ENCODE peak calls at places on chromosomes 4 and X, in ten cellular contexts. K is K562, Q is H1, O is NB4, X is HCT116, Z is HepG2, C is WTC11, M is GM12878, W is A549, D is SK-N-SH. I is an unnamed sample.

GRCh38 chrX:17035111-17035510 is 88.7 kb downstream of the REPS2 start:
- DNase-seq in K (no peak), Q (no peak), O (no peak), X (no peak), Z (no peak), C (no peak), M (no peak), W (no peak), D (no peak), I (no peak)

GRCh38 chrX:113330416-113330815 is 489.8 kb upstream of the AMOT start:
- DNase-seq in K (no peak), Q (no peak), O (no peak), X (no peak), Z (no peak), C (no peak), M (no peak), W (no peak), D (no peak), I (no peak)

GRCh38 chr4:55906999-55907398 is 41.7 kb upstream of the CEP135 start:
- DNase-seq in K (no peak), Q (no peak), O (no peak), X (peak), Z (no peak), C (no peak), M (no peak), W (no peak), D (no peak), I (peak)

GRCh38 chr4:144985014-144985413 is 113.0 kb downstream of the ANAPC10 start:
- DNase-seq in K (no peak), Q (no peak), O (no peak), X (no peak), Z (no peak), C (no peak), M (no peak), W (no peak), D (no peak), I (no peak)

GRCh38 chr4:140851032-140851636 is 94.9 kb upstream of the TBC1D9 start:
- DNase-seq in K (peak), Q (peak), O (peak), X (peak), Z (peak), C (peak), M (peak), W (peak), D (peak), I (peak)

GRCh38 chr4:44544158-44544557 is 95.5 kb upstream of the KCTD8 start:
- DNase-seq in K (no peak), Q (no peak), O (no peak), X (no peak), Z (no peak), C (no peak), M (no peak), W (no peak), D (no peak), I (no peak)

GRCh38 chr4:100894339-100894870 is 376.6 kb upstream of the EMCN start:
- DNase-seq in K (no peak), Q (no peak), O (no peak), X (no peak), Z (no peak), C (no peak), M (no peak), W (no peak), D (no peak), I (no peak)

GRCh38 chrX:52420824-52421443 is 52.1 kb downstream of the XAGE2 start:
- DNase-seq in K (no peak), Q (no peak), O (peak), X (no peak), Z (no peak), C (no peak), M (no peak), W (no peak), D (no peak), I (no peak)

GRCh38 chr4:133624744-133625143 is 475.6 kb downstream of the PCDH10 start:
- DNase-seq in K (peak), Q (no peak), O (no peak), X (no peak), Z (no peak), C (peak), M (no peak), W (peak), D (no peak), I (no peak)

GRCh38 chr4:1365271-1366178 is 18.5 kb downstream of the UVSSA start:
- DNase-seq in K (no peak), Q (no peak), O (peak), X (no peak), Z (no peak), C (peak), M (no peak), W (no peak), D (no peak), I (no peak)

GRCh38 chr4:1251773-1252066 is 2.8 kb upstream of the CTBP1 start:
- DNase-seq in K (no peak), Q (no peak), O (no peak), X (no peak), Z (no peak), C (no peak), M (no peak), W (no peak), D (no peak), I (no peak)

GRCh38 chr4:144754562-144755410 is 108.8 kb downstream of the HHIP start:
- DNase-seq in K (no peak), Q (no peak), O (no peak), X (peak), Z (no peak), C (peak), M (no peak), W (no peak), D (no peak), I (peak)

GRCh38 chrX:120617996-120618630 is 11.7 kb downstream of the C1GALT1C1 start:
- DNase-seq in K (no peak), Q (no peak), O (no peak), X (no peak), Z (no peak), C (no peak), M (no peak), W (no peak), D (no peak), I (no peak)

GRCh38 chrX:54754854-54755253 is 43.2 kb downstream of the ITIH6 start:
- DNase-seq in K (no peak), Q (no peak), O (no peak), X (no peak), Z (no peak), C (no peak), M (no peak), W (no peak), D (no peak), I (no peak)

GRCh38 chrX:133415276-133416105 is at the start of gene GPC4:
- DNase-seq in K (no peak), Q (peak), O (no peak), X (peak), Z (no peak), C (peak), M (no peak), W (peak), D (peak), I (no peak)

GRCh38 chr4:105896461-105896939 is 1.2 kb downstream of the NPNT start:
- DNase-seq in K (no peak), Q (no peak), O (no peak), X (no peak), Z (no peak), C (no peak), M (no peak), W (no peak), D (no peak), I (no peak)

GRCh38 chr4:8228319-8229250 is 29.5 kb downstream of the SH3TC1 start:
- DNase-seq in K (peak), Q (no peak), O (peak), X (no peak), Z (no peak), C (no peak), M (peak), W (peak), D (no peak), I (peak)

GRCh38 chrX:38819709-38820108 is 18.4 kb downstream of the MID1IP1 start:
- DNase-seq in K (no peak), Q (no peak), O (no peak), X (no peak), Z (no peak), C (no peak), M (no peak), W (no peak), D (no peak), I (no peak)

GRCh38 chrX:49203536-49203935 is 3.5 kb upstream of the SYP start:
- DNase-seq in K (no peak), Q (no peak), O (no peak), X (no peak), Z (no peak), C (no peak), M (no peak), W (no peak), D (no peak), I (no peak)

GRCh38 chr4:159191989-159192388 is 89.1 kb downstream of the RAPGEF2 start:
- DNase-seq in K (peak), Q (no peak), O (peak), X (peak), Z (peak), C (no peak), M (no peak), W (peak), D (no peak), I (peak)

GRCh38 chr4:47741200-47741599 is 96.7 kb downstream of the CORIN start:
- DNase-seq in K (no peak), Q (no peak), O (peak), X (no peak), Z (no peak), C (no peak), M (no peak), W (no peak), D (no peak), I (no peak)

GRCh38 chrX:13250831-13251612 is 68.8 kb downstream of the ATXN3L start:
- DNase-seq in K (no peak), Q (no peak), O (peak), X (no peak), Z (no peak), C (no peak), M (no peak), W (no peak), D (no peak), I (peak)

GRCh38 chrX:72128881-72129280 is 2.8 kb downstream of the RTL5 start:
- DNase-seq in K (no peak), Q (peak), O (peak), X (no peak), Z (peak), C (peak), M (no peak), W (peak), D (peak), I (no peak)

GRCh38 chrX:318739-319578 is at the start of gene GTPBP6:
- DNase-seq in K (peak), Q (peak), O (peak), X (peak), Z (peak), C (peak), M (peak), W (peak), D (peak), I (peak)

GRCh38 chrX:68852046-68852445 is 23.2 kb downstream of the EFNB1 start:
- DNase-seq in K (no peak), Q (no peak), O (no peak), X (no peak), Z (no peak), C (no peak), M (no peak), W (no peak), D (peak), I (no peak)

GRCh38 chr4:40908702-40909362 is 159.1 kb downstream of the NSUN7 start:
- DNase-seq in K (peak), Q (peak), O (peak), X (peak), Z (peak), C (peak), M (peak), W (peak), D (peak), I (peak)

GRCh38 chrX:71222929-71223328 is at the start of gene GJB1:
- DNase-seq in K (no peak), Q (no peak), O (no peak), X (no peak), Z (no peak), C (no peak), M (no peak), W (no peak), D (no peak), I (no peak)

GRCh38 chr4:156933633-156934258 is 37.9 kb downstream of the PDGFC start:
- DNase-seq in K (no peak), Q (no peak), O (no peak), X (peak), Z (peak), C (no peak), M (no peak), W (no peak), D (no peak), I (peak)

GRCh38 chr4:53508446-53508845 is 82.8 kb downstream of the LNX1 start:
- DNase-seq in K (peak), Q (no peak), O (no peak), X (no peak), Z (peak), C (no peak), M (no peak), W (no peak), D (no peak), I (no peak)

GRCh38 chrX:139708067-139708466 is at the start of gene MCF2:
- DNase-seq in K (no peak), Q (no peak), O (no peak), X (no peak), Z (no peak), C (no peak), M (no peak), W (no peak), D (no peak), I (no peak)

GRCh38 chr4:176788248-176788647 is 4.5 kb downstream of the VEGFC start:
- DNase-seq in K (no peak), Q (no peak), O (no peak), X (no peak), Z (no peak), C (no peak), M (no peak), W (no peak), D (no peak), I (no peak)

GRCh38 chr4:3801931-3802550 is 35.9 kb downstream of the ADRA2C start:
- DNase-seq in K (no peak), Q (no peak), O (no peak), X (no peak), Z (no peak), C (no peak), M (no peak), W (no peak), D (no peak), I (no peak)

GRCh38 chr4:33551244-33551643 is 2693.1 kb downstream of the ARAP2 start:
- DNase-seq in K (no peak), Q (no peak), O (no peak), X (no peak), Z (no peak), C (no peak), M (no peak), W (no peak), D (no peak), I (no peak)

GRCh38 chr4:154569584-154569983 is 6.8 kb downstream of the FGB start:
- DNase-seq in K (no peak), Q (no peak), O (no peak), X (no peak), Z (no peak), C (no peak), M (no peak), W (no peak), D (no peak), I (no peak)

GRCh38 chrX:100681581-100681980 is 37.6 kb downstream of the SRPX2 start:
- DNase-seq in K (no peak), Q (no peak), O (no peak), X (no peak), Z (no peak), C (no peak), M (no peak), W (no peak), D (no peak), I (no peak)

GRCh38 chrX:78886550-78886949 is 58.6 kb upstream of the P2RY10 start:
- DNase-seq in K (no peak), Q (no peak), O (peak), X (no peak), Z (no peak), C (no peak), M (peak), W (peak), D (peak), I (no peak)

GRCh38 chr4:13024147-13025105 is 459.7 kb downstream of the RAB28 start:
- DNase-seq in K (no peak), Q (no peak), O (no peak), X (no peak), Z (no peak), C (no peak), M (no peak), W (no peak), D (no peak), I (no peak)
- TF ChIP-seq MAX in K (no peak), Q (no peak), O (no peak), X (no peak), Z (no peak), C (no peak), M (no peak), W (no peak), D (no peak), I (no peak)

DNA sequence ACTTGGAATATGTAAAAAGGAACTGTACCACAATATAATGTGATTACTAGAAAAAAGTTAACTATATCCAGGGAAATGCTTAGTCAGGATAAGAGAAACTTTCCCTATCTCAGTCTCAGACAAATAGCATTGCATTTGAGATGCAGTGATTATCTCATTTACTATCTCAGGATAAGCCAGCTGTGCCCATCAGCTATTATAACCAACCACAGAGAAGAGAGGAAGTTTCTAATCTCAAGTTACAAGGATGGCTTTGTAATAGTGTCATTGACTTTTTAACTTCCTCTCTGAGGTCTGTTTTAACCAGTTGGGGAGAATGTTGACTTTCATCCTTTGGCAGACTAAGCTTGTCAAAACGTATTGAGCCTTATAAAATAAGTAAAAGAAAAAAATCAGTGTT is 56.5 kb downstream of the SNX25 start:
- DNase-seq in K (no peak), Q (no peak), O (peak), X (no peak), Z (no peak), C (no peak), M (peak), W (no peak), D (no peak), I (no peak)
- TF ChIP-seq MAX in K (no peak), Q (no peak), O (no peak), X (no peak), Z (no peak), C (no peak), M (no peak), W (no peak), D (peak), I (no peak)

GRCh38 chr4:2484169-2484568 is 15.3 kb downstream of the RNF4 start:
- DNase-seq in K (no peak), Q (no peak), O (peak), X (no peak), Z (no peak), C (no peak), M (no peak), W (no peak), D (no peak), I (no peak)

GRCh38 chr4:2480649-2481048 is 11.7 kb downstream of the RNF4 start:
- DNase-seq in K (no peak), Q (no peak), O (no peak), X (no peak), Z (no peak), C (no peak), M (no peak), W (no peak), D (no peak), I (no peak)

GRCh38 chr4:2482693-2483092 is 13.8 kb downstream of the RNF4 start:
- DNase-seq in K (no peak), Q (no peak), O (no peak), X (no peak), Z (peak), C (no peak), M (peak), W (no peak), D (no peak), I (peak)

GRCh38 chr4:2483237-2483636 is 14.3 kb downstream of the RNF4 start:
- DNase-seq in K (no peak), Q (no peak), O (no peak), X (no peak), Z (no peak), C (no peak), M (no peak), W (no peak), D (no peak), I (no peak)

DNA sequence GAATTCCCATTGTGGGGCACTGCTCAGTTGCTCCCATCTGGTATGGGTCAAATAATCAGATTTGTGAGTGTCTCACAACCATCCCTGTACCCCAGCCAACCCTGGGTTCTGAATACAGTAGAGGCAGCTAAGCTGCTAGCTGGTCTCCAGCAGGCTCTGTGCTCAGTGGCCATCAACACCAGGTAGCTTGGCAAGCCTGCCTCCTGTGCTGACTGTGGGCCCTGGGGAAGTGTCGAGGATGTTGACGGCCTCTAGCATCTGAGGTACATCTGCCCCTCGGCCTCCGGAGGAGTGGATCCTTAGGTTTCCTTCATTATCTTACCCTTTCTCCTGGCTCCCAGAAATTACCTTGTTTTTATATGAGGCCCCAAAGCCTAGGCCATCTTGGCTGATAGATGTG is 13.3 kb downstream of the RNF4 start:
- DNase-seq in K (no peak), Q (no peak), O (no peak), X (no peak), Z (no peak), C (no peak), M (no peak), W (no peak), D (no peak), I (no peak)
- TF ChIP-seq MAX in K (no peak), Q (no peak), O (no peak), X (no peak), Z (no peak), C (no peak), M (no peak), W (no peak), D (no peak), I (no peak)

DNA sequence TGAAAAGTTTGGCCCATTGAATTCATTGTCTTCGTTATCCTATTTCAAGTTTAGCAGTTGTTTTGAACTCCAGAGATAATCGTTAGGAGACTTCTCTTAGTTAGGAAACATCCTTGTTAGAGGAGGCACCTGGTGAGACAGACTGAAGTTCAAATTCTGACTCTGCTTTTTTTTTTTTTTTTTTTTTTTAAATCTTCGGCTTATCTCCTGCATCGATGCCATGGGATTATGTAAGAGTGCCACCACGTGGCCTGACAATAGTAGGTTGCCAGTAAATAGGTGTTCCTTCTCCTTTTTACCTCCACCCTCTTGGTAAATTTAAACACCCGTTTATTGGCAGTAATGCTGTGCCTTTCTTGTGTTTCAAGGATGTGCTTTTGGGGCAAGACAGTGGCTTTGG is 149.3 kb downstream of the SOWAHB start:
- DNase-seq in K (peak), Q (no peak), O (peak), X (no peak), Z (peak), C (no peak), M (no peak), W (peak), D (peak), I (peak)
- TF ChIP-seq MAX in K (no peak), Q (no peak), O (peak), X (peak), Z (no peak), C (no peak), M (no peak), W (no peak), D (peak), I (peak)

GRCh38 chrX:151982217-151982616 is 7.7 kb upstream of the GABRE start:
- DNase-seq in K (peak), Q (no peak), O (peak), X (no peak), Z (peak), C (no peak), M (no peak), W (no peak), D (no peak), I (peak)
- TF ChIP-seq MAX in K (no peak), Q (no peak), O (no peak), X (no peak), Z (no peak), C (no peak), M (no peak), W (peak), D (peak), I (no peak)